ENCODE peak calls at places on chromosomes 3 and 15, in seven cellular contexts. One of them, this sample, is unnamed.

GRCh38 chr3:138417559-138417982 is 16.8 kb upstream of the ESYT3 start:
- DNase-seq in body of pancreas: peak; percentile 87
- DNase-seq in neural progenitor cell: peak; percentile 90
- DNase-seq in lower lobe of right lung: peak; percentile 84
- DNase-seq in CD4-positive, alpha-beta memory T cell: peak; percentile 40
- DNase-seq in ovary: peak; percentile 85
- DNase-seq in heart right ventricle: peak; percentile 83
- DNase-seq in this sample: peak; percentile 64

GRCh38 chr3:130529816-130530215 is 12.8 kb downstream of the COL6A6 start:
- DNase-seq in body of pancreas: no peak
- DNase-seq in neural progenitor cell: no peak
- DNase-seq in lower lobe of right lung: no peak
- DNase-seq in CD4-positive, alpha-beta memory T cell: no peak
- DNase-seq in ovary: no peak
- DNase-seq in heart right ventricle: no peak
- DNase-seq in this sample: no peak

GRCh38 chr3:130692455-130692854 is 54.2 kb downstream of the PIK3R4 start:
- DNase-seq in body of pancreas: no peak
- DNase-seq in neural progenitor cell: no peak
- DNase-seq in lower lobe of right lung: no peak
- DNase-seq in CD4-positive, alpha-beta memory T cell: no peak
- DNase-seq in ovary: no peak
- DNase-seq in heart right ventricle: no peak
- DNase-seq in this sample: no peak

GRCh38 chr15:39961051-39961450 is 27.1 kb downstream of the EIF2AK4 start:
- DNase-seq in body of pancreas: no peak
- DNase-seq in neural progenitor cell: no peak
- DNase-seq in lower lobe of right lung: no peak
- DNase-seq in CD4-positive, alpha-beta memory T cell: no peak
- DNase-seq in ovary: no peak
- DNase-seq in heart right ventricle: no peak
- DNase-seq in this sample: no peak

GRCh38 chr3:44455318-44455717 is 22.2 kb downstream of the ZNF445 start:
- DNase-seq in body of pancreas: no peak
- DNase-seq in neural progenitor cell: no peak
- DNase-seq in lower lobe of right lung: no peak
- DNase-seq in CD4-positive, alpha-beta memory T cell: no peak
- DNase-seq in ovary: no peak
- DNase-seq in heart right ventricle: no peak
- DNase-seq in this sample: no peak

GRCh38 chr3:134001251-134001650 is 28.5 kb downstream of the SLCO2A1 start:
- DNase-seq in body of pancreas: no peak
- DNase-seq in neural progenitor cell: no peak
- DNase-seq in lower lobe of right lung: no peak
- DNase-seq in CD4-positive, alpha-beta memory T cell: no peak
- DNase-seq in ovary: no peak
- DNase-seq in heart right ventricle: no peak
- DNase-seq in this sample: no peak

GRCh38 chr15:53758412-53758811 is 1.1 kb downstream of the WDR72 start:
- DNase-seq in body of pancreas: no peak
- DNase-seq in neural progenitor cell: no peak
- DNase-seq in lower lobe of right lung: no peak
- DNase-seq in CD4-positive, alpha-beta memory T cell: no peak
- DNase-seq in ovary: no peak
- DNase-seq in heart right ventricle: no peak
- DNase-seq in this sample: no peak

GRCh38 chr3:191473766-191474198 is 12.8 kb downstream of the PYDC2 start:
- DNase-seq in body of pancreas: no peak
- DNase-seq in neural progenitor cell: no peak
- DNase-seq in lower lobe of right lung: no peak
- DNase-seq in CD4-positive, alpha-beta memory T cell: no peak
- DNase-seq in ovary: no peak
- DNase-seq in heart right ventricle: no peak
- DNase-seq in this sample: no peak

GRCh38 chr3:32366638-32367368 is 24.9 kb upstream of the CMTM7 start:
- DNase-seq in body of pancreas: no peak
- DNase-seq in neural progenitor cell: no peak
- DNase-seq in lower lobe of right lung: no peak
- DNase-seq in CD4-positive, alpha-beta memory T cell: no peak
- DNase-seq in ovary: no peak
- DNase-seq in heart right ventricle: no peak
- DNase-seq in this sample: no peak

GRCh38 chr3:169334994-169335393 is 328.5 kb downstream of the MECOM start:
- DNase-seq in body of pancreas: no peak
- DNase-seq in neural progenitor cell: no peak
- DNase-seq in lower lobe of right lung: no peak
- DNase-seq in CD4-positive, alpha-beta memory T cell: no peak
- DNase-seq in ovary: no peak
- DNase-seq in heart right ventricle: no peak
- DNase-seq in this sample: no peak

GRCh38 chr3:10772230-10773161 is 43.5 kb upstream of the SLC6A11 start:
- DNase-seq in body of pancreas: no peak
- DNase-seq in neural progenitor cell: peak; percentile 40
- DNase-seq in lower lobe of right lung: no peak
- DNase-seq in CD4-positive, alpha-beta memory T cell: no peak
- DNase-seq in ovary: no peak
- DNase-seq in heart right ventricle: no peak
- DNase-seq in this sample: no peak

GRCh38 chr3:101862453-101863165 is 13.3 kb downstream of the NFKBIZ start:
- DNase-seq in body of pancreas: no peak
- DNase-seq in neural progenitor cell: no peak
- DNase-seq in lower lobe of right lung: no peak
- DNase-seq in CD4-positive, alpha-beta memory T cell: no peak
- DNase-seq in ovary: no peak
- DNase-seq in heart right ventricle: no peak
- DNase-seq in this sample: no peak

GRCh38 chr15:41513282-41514227 is at the start of gene LTK:
- DNase-seq in body of pancreas: no peak
- DNase-seq in neural progenitor cell: peak; percentile 77
- DNase-seq in lower lobe of right lung: peak; percentile 62
- DNase-seq in CD4-positive, alpha-beta memory T cell: peak; percentile 25
- DNase-seq in ovary: peak; percentile 42
- DNase-seq in heart right ventricle: no peak
- DNase-seq in this sample: no peak

GRCh38 chr3:165359005-165359404 is 162.8 kb upstream of the SLITRK3 start:
- DNase-seq in body of pancreas: no peak
- DNase-seq in neural progenitor cell: no peak
- DNase-seq in lower lobe of right lung: no peak
- DNase-seq in CD4-positive, alpha-beta memory T cell: no peak
- DNase-seq in ovary: no peak
- DNase-seq in heart right ventricle: no peak
- DNase-seq in this sample: no peak

GRCh38 chr3:13338231-13338630 is 81.9 kb downstream of the NUP210 start:
- DNase-seq in body of pancreas: no peak
- DNase-seq in neural progenitor cell: no peak
- DNase-seq in lower lobe of right lung: no peak
- DNase-seq in CD4-positive, alpha-beta memory T cell: no peak
- DNase-seq in ovary: no peak
- DNase-seq in heart right ventricle: no peak
- DNase-seq in this sample: no peak

GRCh38 chr3:188294823-188295487 is 141.0 kb downstream of the LPP start:
- DNase-seq in body of pancreas: peak; percentile 67
- DNase-seq in neural progenitor cell: no peak
- DNase-seq in lower lobe of right lung: no peak
- DNase-seq in CD4-positive, alpha-beta memory T cell: no peak
- DNase-seq in ovary: no peak
- DNase-seq in heart right ventricle: peak; percentile 29
- DNase-seq in this sample: peak; percentile 60

DNA sequence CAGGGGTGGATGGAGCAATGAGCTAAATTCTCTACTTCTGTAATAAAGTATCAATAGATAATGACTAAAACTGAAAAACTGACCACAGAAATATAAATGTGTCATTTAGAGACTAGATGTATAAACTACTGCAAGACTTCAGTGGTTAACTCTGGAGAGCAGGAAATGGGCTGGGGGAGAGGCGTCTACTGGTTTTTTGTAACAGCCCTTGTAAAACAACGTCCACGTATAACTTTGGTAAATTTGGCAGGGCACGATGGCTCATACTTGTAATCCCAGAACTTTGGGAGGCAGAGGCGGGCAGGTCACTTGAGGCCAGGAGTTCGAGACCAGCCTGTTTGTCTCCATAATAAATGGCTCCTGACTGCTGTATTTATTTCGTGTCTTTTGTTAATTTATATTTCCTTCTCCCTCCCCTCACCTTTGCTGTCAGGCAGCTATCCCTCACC is 12.5 kb downstream of the RAB27A start:
- DNase-seq in body of pancreas: no peak
- DNase-seq in neural progenitor cell: no peak
- DNase-seq in lower lobe of right lung: no peak
- DNase-seq in CD4-positive, alpha-beta memory T cell: peak; percentile 53
- DNase-seq in ovary: no peak
- DNase-seq in heart right ventricle: no peak
- DNase-seq in this sample: no peak
- H3K4me1 ChIP-seq in body of pancreas: peaks cover 19% of the 10 kb centered on the region
- H3K4me1 ChIP-seq in neural progenitor cell: no peaks in the 10 kb centered on the region
- H3K4me1 ChIP-seq in lower lobe of right lung: peaks cover 47% of the 10 kb centered on the region
- H3K4me1 ChIP-seq in CD4-positive, alpha-beta memory T cell: peaks cover 72% of the 10 kb centered on the region
- H3K4me1 ChIP-seq in ovary: no peaks in the 10 kb centered on the region
- H3K4me1 ChIP-seq in heart right ventricle: no peaks in the 10 kb centered on the region
- H3K4me1 ChIP-seq in this sample: no peaks in the 10 kb centered on the region

GRCh38 chr3:56837196-56837955 is 35.6 kb upstream of the ARHGEF3 start:
- DNase-seq in body of pancreas: no peak
- DNase-seq in neural progenitor cell: peak; percentile 62
- DNase-seq in lower lobe of right lung: no peak
- DNase-seq in CD4-positive, alpha-beta memory T cell: no peak
- DNase-seq in ovary: no peak
- DNase-seq in heart right ventricle: no peak
- DNase-seq in this sample: no peak

GRCh38 chr3:56838441-56838840 is 36.7 kb upstream of the ARHGEF3 start:
- DNase-seq in body of pancreas: no peak
- DNase-seq in neural progenitor cell: no peak
- DNase-seq in lower lobe of right lung: no peak
- DNase-seq in CD4-positive, alpha-beta memory T cell: no peak
- DNase-seq in ovary: no peak
- DNase-seq in heart right ventricle: no peak
- DNase-seq in this sample: no peak

GRCh38 chr3:56835626-56836025 is 33.9 kb upstream of the ARHGEF3 start:
- DNase-seq in body of pancreas: no peak
- DNase-seq in neural progenitor cell: no peak
- DNase-seq in lower lobe of right lung: no peak
- DNase-seq in CD4-positive, alpha-beta memory T cell: no peak
- DNase-seq in ovary: no peak
- DNase-seq in heart right ventricle: no peak
- DNase-seq in this sample: no peak

GRCh38 chr3:56833031-56833430 is 31.3 kb upstream of the ARHGEF3 start:
- DNase-seq in body of pancreas: no peak
- DNase-seq in neural progenitor cell: no peak
- DNase-seq in lower lobe of right lung: no peak
- DNase-seq in CD4-positive, alpha-beta memory T cell: no peak
- DNase-seq in ovary: no peak
- DNase-seq in heart right ventricle: no peak
- DNase-seq in this sample: no peak

DNA sequence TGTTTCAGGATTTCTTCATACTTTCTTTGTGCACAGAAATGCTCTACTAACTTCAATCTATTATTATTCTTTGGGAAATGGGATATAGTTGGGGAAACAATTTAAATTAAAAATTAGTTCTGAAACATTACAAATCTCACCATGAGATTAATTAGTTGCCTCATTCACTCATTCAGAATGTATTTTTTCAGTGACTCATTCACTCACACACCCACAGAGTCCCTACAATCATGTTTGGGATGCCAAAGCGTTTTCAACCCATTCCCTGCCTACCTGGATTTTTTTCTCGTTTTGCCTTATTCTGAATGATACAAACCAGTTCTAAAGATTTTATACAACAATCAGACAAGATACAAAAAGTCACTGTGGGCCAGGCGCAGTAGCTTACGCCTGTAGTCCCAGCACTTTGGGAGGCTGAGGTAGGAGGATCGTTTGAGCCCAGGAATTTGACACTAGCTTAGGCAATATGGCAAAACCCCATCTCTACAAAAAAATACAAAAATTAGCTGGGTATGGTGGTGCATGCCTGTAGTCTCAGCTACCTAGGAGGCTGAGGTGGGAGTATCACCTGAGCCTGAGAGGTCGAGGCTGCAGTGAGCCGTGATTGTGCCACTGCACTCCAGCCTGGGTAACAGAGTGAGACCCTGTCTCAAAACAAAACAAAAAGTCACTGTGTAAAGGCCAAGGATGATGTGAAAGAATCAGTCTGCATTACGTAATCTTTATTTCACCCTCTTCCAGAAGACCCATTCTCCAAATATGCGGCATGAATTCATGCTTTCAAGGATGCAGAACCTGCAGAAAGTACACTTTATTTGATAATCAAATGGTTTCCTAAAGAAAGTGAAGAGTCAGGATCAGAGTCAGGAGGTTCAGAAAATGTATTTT is 34.8 kb upstream of the ARHGEF3 start:
- DNase-seq in body of pancreas: no peak
- DNase-seq in neural progenitor cell: no peak
- DNase-seq in lower lobe of right lung: no peak
- DNase-seq in CD4-positive, alpha-beta memory T cell: no peak
- DNase-seq in ovary: no peak
- DNase-seq in heart right ventricle: no peak
- DNase-seq in this sample: no peak
- H3K27ac ChIP-seq in body of pancreas: no peak overlapping the region
- H3K27ac ChIP-seq in neural progenitor cell: no peak overlapping the region
- H3K27ac ChIP-seq in lower lobe of right lung: no peak overlapping the region
- H3K27ac ChIP-seq in CD4-positive, alpha-beta memory T cell: no peak overlapping the region
- H3K27ac ChIP-seq in ovary: no peak overlapping the region
- H3K27ac ChIP-seq in heart right ventricle: no peak overlapping the region
- H3K27ac ChIP-seq in this sample: no peak overlapping the region

DNA sequence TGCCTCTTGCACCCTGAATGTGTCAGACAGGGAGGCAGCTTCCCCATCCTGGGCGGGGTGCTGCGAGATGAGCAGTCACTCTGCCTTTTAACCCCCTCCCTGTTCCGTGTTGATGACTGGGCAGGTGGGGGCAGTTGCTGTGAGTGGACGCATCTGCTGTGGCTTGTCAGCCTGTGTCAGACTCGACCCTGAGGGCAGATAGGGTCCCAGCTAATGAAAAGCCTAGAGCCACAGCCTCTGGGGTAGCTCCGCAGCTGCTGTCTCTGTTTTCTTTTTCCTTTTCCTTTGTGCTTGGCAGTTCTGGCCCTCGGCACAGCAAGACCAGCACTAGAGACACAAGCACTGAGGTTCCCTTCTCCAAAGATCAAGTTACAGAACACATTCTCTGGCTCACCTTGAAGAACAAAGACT is 43.0 kb upstream of the GLCE start:
- DNase-seq in body of pancreas: no peak
- DNase-seq in neural progenitor cell: peak; percentile 48
- DNase-seq in lower lobe of right lung: no peak
- DNase-seq in CD4-positive, alpha-beta memory T cell: no peak
- DNase-seq in ovary: no peak
- DNase-seq in heart right ventricle: no peak
- DNase-seq in this sample: no peak
- H3K4me1 ChIP-seq in body of pancreas: no peaks in the 10 kb centered on the region
- H3K4me1 ChIP-seq in neural progenitor cell: peaks cover 46% of the 10 kb centered on the region
- H3K4me1 ChIP-seq in lower lobe of right lung: no peaks in the 10 kb centered on the region
- H3K4me1 ChIP-seq in CD4-positive, alpha-beta memory T cell: peaks cover 14% of the 10 kb centered on the region
- H3K4me1 ChIP-seq in ovary: no peaks in the 10 kb centered on the region
- H3K4me1 ChIP-seq in heart right ventricle: no peaks in the 10 kb centered on the region
- H3K4me1 ChIP-seq in this sample: no peaks in the 10 kb centered on the region

DNA sequence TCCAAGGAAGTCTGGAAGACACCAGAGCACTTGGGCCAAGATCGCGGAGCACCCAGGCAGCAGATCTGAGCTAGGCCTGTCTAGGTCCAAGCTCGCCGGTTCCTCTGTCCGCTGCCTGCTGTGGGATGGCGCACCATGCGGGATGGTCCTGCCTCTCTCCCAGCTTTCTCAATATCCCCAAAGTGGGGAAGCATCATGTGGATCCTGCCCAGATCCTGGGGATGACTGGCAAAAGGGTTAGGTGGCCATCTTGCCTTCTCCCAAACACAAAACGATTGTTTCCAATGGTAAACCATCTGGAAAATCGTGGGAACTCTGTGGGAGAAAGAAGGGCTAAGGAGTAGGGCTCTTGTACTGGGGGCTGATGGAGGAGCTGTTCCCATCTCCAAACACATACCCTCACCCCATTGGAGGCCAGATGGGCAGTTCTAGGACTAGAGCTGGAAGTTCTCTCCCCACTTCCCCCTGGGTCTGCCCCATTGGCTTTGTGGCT is 8.9 kb downstream of the PRKCD start:
- DNase-seq in body of pancreas: no peak
- DNase-seq in neural progenitor cell: no peak
- DNase-seq in lower lobe of right lung: no peak
- DNase-seq in CD4-positive, alpha-beta memory T cell: no peak
- DNase-seq in ovary: no peak
- DNase-seq in heart right ventricle: no peak
- DNase-seq in this sample: no peak
- H3K27ac ChIP-seq in body of pancreas: no peak overlapping the region
- H3K27ac ChIP-seq in neural progenitor cell: no peak overlapping the region
- H3K27ac ChIP-seq in lower lobe of right lung: peak overlapping the region; percentile 73
- H3K27ac ChIP-seq in CD4-positive, alpha-beta memory T cell: no peak overlapping the region
- H3K27ac ChIP-seq in ovary: no peak overlapping the region
- H3K27ac ChIP-seq in heart right ventricle: no peak overlapping the region
- H3K27ac ChIP-seq in this sample: no peak overlapping the region